ENCODE peak calls at places on chromosomes 3 and 15, in four cellular contexts. Z, B, P and M are unnamed samples.

GRCh38 chr15:75213768-75214221 is 12.1 kb downstream of the C15orf39 start:
- DNase-seq in Z (no peak), B (no peak), P (no peak), M (no peak)

GRCh38 chr3:12501360-12502020 is 17.2 kb downstream of the TSEN2 start:
- DNase-seq in Z (peak), B (no peak), P (no peak), M (no peak)

GRCh38 chr3:55654123-55654787 is 167.1 kb upstream of the WNT5A start:
- DNase-seq in Z (no peak), B (no peak), P (no peak), M (no peak)

GRCh38 chr3:177126015-177126773 is 71.1 kb downstream of the TBL1XR1 start:
- DNase-seq in Z (peak), B (no peak), P (no peak), M (no peak)

GRCh38 chr3:134754768-134755559 is 40.1 kb upstream of the EPHB1 start:
- DNase-seq in Z (peak), B (peak), P (peak), M (peak)

GRCh38 chr3:174957581-174958001 is 98.5 kb downstream of the NAALADL2 start:
- DNase-seq in Z (peak), B (no peak), P (no peak), M (no peak)

GRCh38 chr3:176286456-176287115 is 910.7 kb downstream of the TBL1XR1 start:
- DNase-seq in Z (peak), B (no peak), P (no peak), M (no peak)

GRCh38 chr3:126290325-126290724 is 66.9 kb downstream of the KLF15 start:
- DNase-seq in Z (no peak), B (no peak), P (no peak), M (no peak)

GRCh38 chr15:54502416-54503075 is 524.3 kb downstream of the UNC13C start:
- DNase-seq in Z (no peak), B (no peak), P (no peak), M (no peak)

GRCh38 chr3:142086581-142087090 is 62.7 kb downstream of the TFDP2 start:
- DNase-seq in Z (no peak), B (no peak), P (no peak), M (no peak)

GRCh38 chr3:31908391-31909097 is 72.5 kb downstream of the OSBPL10 start:
- DNase-seq in Z (peak), B (no peak), P (no peak), M (no peak)

GRCh38 chr3:126835472-126836219 is 131.6 kb downstream of the CHCHD6 start:
- DNase-seq in Z (peak), B (no peak), P (peak), M (no peak)

GRCh38 chr15:39942753-39943150 is 8.8 kb downstream of the EIF2AK4 start:
- DNase-seq in Z (no peak), B (no peak), P (no peak), M (no peak)

GRCh38 chr3:139338405-139338804 is 5.4 kb upstream of the MRPS22 start:
- DNase-seq in Z (no peak), B (no peak), P (no peak), M (no peak)

GRCh38 chr3:151387443-151388241 is 3.1 kb upstream of the P2RY12 start:
- DNase-seq in Z (no peak), B (no peak), P (no peak), M (no peak)

GRCh38 chr3:56806407-56806806 is 4.7 kb upstream of the ARHGEF3 start:
- DNase-seq in Z (no peak), B (no peak), P (no peak), M (no peak)

GRCh38 chr15:96354731-96355560 is 24.4 kb downstream of the NR2F2 start:
- DNase-seq in Z (peak), B (no peak), P (no peak), M (peak)

GRCh38 chr15:85959573-85959972 is 120.1 kb upstream of the AGBL1 start:
- DNase-seq in Z (no peak), B (no peak), P (no peak), M (no peak)

GRCh38 chr15:42131826-42132806 is 24.3 kb downstream of the PLA2G4F start:
- DNase-seq in Z (no peak), B (no peak), P (no peak), M (peak)

GRCh38 chr3:165641569-165642310 is 195.5 kb downstream of the BCHE start:
- DNase-seq in Z (no peak), B (no peak), P (no peak), M (no peak)

GRCh38 chr3:48194446-48195071 is 6.3 kb upstream of the CDC25A start:
- DNase-seq in Z (peak), B (peak), P (peak), M (peak)

GRCh38 chr15:60128000-60128376 is 123.9 kb downstream of the FOXB1 start:
- DNase-seq in Z (peak), B (no peak), P (peak), M (peak)

GRCh38 chr15:77160562-77161481 is 89.9 kb upstream of the TSPAN3 start:
- DNase-seq in Z (no peak), B (no peak), P (peak), M (no peak)

GRCh38 chr15:66682865-66683264 is 19.2 kb upstream of the SMAD6 start:
- DNase-seq in Z (peak), B (no peak), P (no peak), M (no peak)

GRCh38 chr3:157073810-157074209 is 86.1 kb downstream of the CCNL1 start:
- DNase-seq in Z (peak), B (no peak), P (no peak), M (no peak)

GRCh38 chr15:66655511-66655910 is 46.5 kb upstream of the SMAD6 start:
- DNase-seq in Z (no peak), B (no peak), P (no peak), M (no peak)

GRCh38 chr3:126494204-126494603 is 18.5 kb upstream of the ZXDC start:
- DNase-seq in Z (no peak), B (no peak), P (no peak), M (no peak)

GRCh38 chr3:56347219-56347871 is 120.9 kb downstream of the ERC2 start:
- DNase-seq in Z (no peak), B (peak), P (peak), M (peak)

GRCh38 chr15:41183580-41183979 is 47.0 kb downstream of the EXD1 start:
- DNase-seq in Z (peak), B (no peak), P (no peak), M (no peak)

GRCh38 chr15:68614621-68615035 is 35.8 kb downstream of the CORO2B start:
- DNase-seq in Z (no peak), B (peak), P (peak), M (peak)

GRCh38 chr15:38991701-38992100 is 427.1 kb upstream of the RASGRP1 start:
- DNase-seq in Z (no peak), B (no peak), P (no peak), M (no peak)

GRCh38 chr15:41581110-41581509 is 22.1 kb downstream of the TYRO3 start:
- DNase-seq in Z (no peak), B (no peak), P (peak), M (no peak)

GRCh38 chr15:34701536-34701935 is 53.3 kb downstream of the GJD2 start:
- DNase-seq in Z (no peak), B (no peak), P (peak), M (peak)

GRCh38 chr3:170440346-170440745 is 21.7 kb downstream of the CLDN11 start:
- DNase-seq in Z (peak), B (no peak), P (no peak), M (no peak)

GRCh38 chr3:59248976-59249375 is 199.2 kb upstream of the CFAP20DC start:
- DNase-seq in Z (no peak), B (no peak), P (no peak), M (peak)

GRCh38 chr3:75781079-75781745 is 4.1 kb downstream of the ZNF717 start:
- DNase-seq in Z (no peak), B (no peak), P (no peak), M (no peak)

GRCh38 chr15:56972426-56972825 is 54.0 kb downstream of the TCF12 start:
- DNase-seq in Z (no peak), B (no peak), P (no peak), M (no peak)
- H2AFZ ChIP-seq in Z (no peak), B (no peak), P (no peak), M (no peak)

DNA sequence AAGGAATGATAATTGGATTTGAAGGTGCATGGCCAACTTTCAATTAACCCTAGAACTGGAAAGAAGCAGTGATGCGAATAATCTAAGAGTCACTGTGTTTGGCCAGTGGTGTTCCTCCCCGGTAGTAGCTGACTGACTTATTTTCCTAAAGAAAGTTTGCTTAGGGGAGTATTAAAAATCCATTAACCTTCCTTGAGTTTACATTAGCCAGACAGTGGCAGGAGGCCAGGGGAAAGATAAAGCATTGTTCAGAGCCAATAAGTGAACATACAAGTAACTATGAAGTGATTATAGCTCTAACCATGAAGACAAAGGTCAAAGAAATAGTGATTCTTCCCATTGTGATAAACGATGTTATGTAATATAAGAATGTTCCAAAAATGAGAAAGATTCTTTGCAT is 8.9 kb upstream of the TMEM202 start:
- DNase-seq in Z (peak), B (no peak), P (no peak), M (no peak)
- H2AFZ ChIP-seq in Z (no peak), B (no peak), P (no peak), M (no peak)

GRCh38 chr15:91311986-91312385 is 211.9 kb downstream of the SV2B start:
- DNase-seq in Z (no peak), B (no peak), P (no peak), M (no peak)

GRCh38 chr15:91318976-91319714 is 219.1 kb downstream of the SV2B start:
- DNase-seq in Z (no peak), B (no peak), P (no peak), M (no peak)

GRCh38 chr15:91320106-91320505 is 220.0 kb downstream of the SV2B start:
- DNase-seq in Z (no peak), B (no peak), P (no peak), M (no peak)

GRCh38 chr15:91319715-91320059 is 219.6 kb downstream of the SV2B start:
- DNase-seq in Z (no peak), B (no peak), P (no peak), M (no peak)

GRCh38 chr15:91316123-91316522 is 216.1 kb downstream of the SV2B start:
- DNase-seq in Z (no peak), B (no peak), P (no peak), M (no peak)
- H2AFZ ChIP-seq in Z (no peak), B (no peak), P (no peak), M (no peak)

DNA sequence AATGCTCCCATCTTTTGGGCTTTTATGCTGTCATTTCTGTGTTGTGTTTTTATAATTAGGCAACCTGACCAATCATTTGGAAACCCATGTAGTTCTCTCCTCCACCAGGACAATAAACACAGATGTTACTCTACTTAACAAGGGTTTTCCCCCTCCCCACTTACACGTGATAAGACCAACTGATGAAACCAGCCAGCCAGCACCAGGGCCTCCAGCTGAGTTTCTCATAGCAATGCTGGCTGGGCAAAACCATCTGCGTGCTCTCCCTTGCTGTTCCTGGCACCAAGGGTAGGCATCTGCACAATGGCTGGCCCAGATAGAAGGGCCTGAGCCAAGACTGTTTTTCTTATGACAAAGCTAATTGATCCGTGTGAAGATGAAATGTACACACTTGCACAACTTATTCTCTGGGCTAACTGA is 310.4 kb downstream of the PLCL2 start:
- DNase-seq in Z (peak), B (no peak), P (no peak), M (peak)
- H2AFZ ChIP-seq in Z (no peak), B (no peak), P (no peak), M (no peak)

GRCh38 chr3:83514130-83514914 is 1444.5 kb upstream of the CADM2 start:
- DNase-seq in Z (no peak), B (peak), P (peak), M (no peak)

GRCh38 chr3:83515123-83515522 is 1443.7 kb upstream of the CADM2 start:
- DNase-seq in Z (no peak), B (no peak), P (no peak), M (no peak)

GRCh38 chr3:83513677-83514076 is 1445.1 kb upstream of the CADM2 start:
- DNase-seq in Z (no peak), B (no peak), P (peak), M (no peak)

DNA sequence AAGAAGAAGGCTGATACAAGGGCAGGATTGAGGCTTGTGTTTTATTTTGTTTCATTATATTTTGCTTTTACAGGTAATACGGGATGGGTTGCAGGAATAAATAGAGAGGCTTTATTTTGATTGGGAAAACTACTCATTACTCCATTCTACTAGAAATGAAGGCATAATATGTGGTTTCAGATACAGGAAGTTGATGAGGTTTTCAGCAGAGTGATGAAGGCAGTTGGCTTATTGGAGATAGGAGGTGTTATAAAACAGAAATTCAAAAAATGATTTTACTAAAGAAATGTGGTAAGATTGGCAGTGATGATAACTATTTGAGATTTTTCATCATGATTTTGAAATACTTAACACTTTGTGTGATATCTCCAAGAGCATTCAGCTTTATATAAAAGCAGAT is 1445.8 kb upstream of the CADM2 start:
- DNase-seq in Z (no peak), B (no peak), P (no peak), M (no peak)
- H2AFZ ChIP-seq in Z (no peak), B (no peak), P (no peak), M (no peak)

GRCh38 chr3:186932281-186933181 is 2.2 kb downstream of the ST6GAL1 start:
- DNase-seq in Z (no peak), B (no peak), P (no peak), M (peak)
- H2AFZ ChIP-seq in Z (peak), B (no peak), P (no peak), M (no peak)

DNA sequence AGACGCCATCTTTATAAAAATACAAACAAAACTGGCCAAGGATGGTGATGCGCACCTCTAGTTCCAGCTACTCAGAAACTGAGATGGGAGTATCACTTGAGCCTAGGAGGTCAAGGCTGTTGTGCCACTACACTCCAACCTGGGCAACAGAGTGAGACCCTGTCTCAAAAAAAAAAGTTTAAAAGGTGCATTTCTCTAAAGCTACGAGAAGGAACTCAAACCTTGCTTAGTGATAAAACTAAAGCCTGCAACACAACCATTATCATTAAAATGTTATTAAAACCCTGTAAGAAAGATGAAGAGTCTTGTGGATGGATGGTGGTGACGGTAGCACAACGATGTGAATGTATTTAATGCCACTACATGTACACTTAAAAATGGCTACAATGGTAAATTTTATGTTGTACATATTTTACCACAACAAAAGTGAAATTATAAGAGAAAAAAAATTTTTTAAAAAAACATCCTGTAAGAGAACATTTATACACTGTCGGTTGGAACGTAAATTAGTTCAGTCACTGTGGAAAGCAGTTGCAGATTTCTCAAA is 3.1 kb downstream of the PLD1 start:
- DNase-seq in Z (no peak), B (no peak), P (no peak), M (no peak)
- H2AFZ ChIP-seq in Z (no peak), B (no peak), P (no peak), M (no peak)

DNA sequence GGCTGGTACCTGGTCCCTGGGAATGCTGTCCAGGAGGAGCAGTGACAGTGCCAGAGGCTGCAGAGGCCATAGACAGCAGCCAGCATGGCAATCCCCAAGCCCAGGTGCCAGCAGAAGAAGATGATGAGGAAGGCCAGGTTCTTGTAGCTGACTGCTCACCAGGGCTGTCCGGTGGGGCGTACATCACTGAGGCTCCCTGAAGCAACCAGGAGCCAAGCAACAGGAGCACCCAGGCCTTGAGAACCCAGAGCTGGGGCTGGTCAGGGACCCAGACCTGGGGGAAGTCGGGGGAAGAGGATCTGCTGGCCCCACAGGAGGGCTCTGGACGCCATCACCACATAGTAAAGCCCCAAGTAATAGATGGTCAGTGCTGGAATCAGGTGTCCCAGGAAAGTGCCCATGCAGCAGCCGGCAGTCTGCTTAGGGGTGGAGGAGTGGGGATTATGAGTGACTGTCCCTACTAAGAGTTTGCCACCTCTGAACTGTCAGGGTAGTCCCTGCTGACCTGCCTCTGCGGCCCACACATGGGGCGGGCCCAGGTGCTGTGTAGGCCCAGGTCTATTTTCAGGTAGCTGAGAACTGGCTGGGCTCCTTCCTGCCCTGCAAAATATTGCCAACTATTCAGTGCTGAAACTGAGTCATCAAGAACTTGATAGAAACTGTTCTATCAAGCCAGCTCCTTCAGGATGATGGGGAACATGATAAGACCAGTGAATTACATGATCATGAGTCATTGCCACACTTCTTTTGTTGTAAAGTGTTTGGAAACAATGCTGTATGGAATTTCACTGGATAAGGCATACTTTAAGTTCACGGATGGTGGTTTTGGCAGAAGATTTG is 68.7 kb downstream of the CHRD start:
- DNase-seq in Z (peak), B (no peak), P (no peak), M (no peak)
- H2AFZ ChIP-seq in Z (no peak), B (no peak), P (no peak), M (no peak)